ENCODE peak calls at places on chromosomes 7 and 10, in seven cellular contexts. Z is LoVo; R is activated T-helper 9 cell treated with anti-CD3 and anti-CD28 coated beads, Interleukin-2, amount 50 U/mL, for 16 hours; P is GDM1; Y is activated naive CD8-positive, alpha-beta T cell treated with anti-CD3 and anti-CD28 coated beads, Interleukin-2, amount 50 U/mL, for 16 hours; X is epithelial cell of esophagus; S is endothelial cell. N is an unnamed sample.

GRCh38 chr10:91539930-91540329 is 92.9 kb downstream of the PPP1R3C start:
- DNase-seq in Z (no peak), R (no peak), P (no peak), Y (no peak), X (no peak), S (no peak), N (no peak)

GRCh38 chr7:81845628-81846259 is 75.9 kb upstream of the HGF start:
- DNase-seq in Z (no peak), R (no peak), P (no peak), Y (no peak), X (no peak), S (no peak), N (no peak)

GRCh38 chr10:35910234-35910633 is 268.1 kb upstream of the FZD8 start:
- DNase-seq in Z (no peak), R (no peak), P (no peak), Y (no peak), X (peak; percentile 91), S (no peak), N (no peak)

GRCh38 chr10:6409982-6410694 is 169.9 kb downstream of the PRKCQ start:
- DNase-seq in Z (no peak), R (peak; percentile 14), P (no peak), Y (no peak), X (peak; percentile 60), S (peak; percentile 20), N (no peak)

GRCh38 chr10:103350522-103351260 is at the start of gene PCGF6:
- DNase-seq in Z (peak; percentile 87), R (peak; percentile 61), P (peak; percentile 76), Y (peak; percentile 12), X (peak; percentile 64), S (peak; percentile 91), N (peak; percentile 93)

GRCh38 chr7:46071076-46071475 is 150.0 kb upstream of the IGFBP3 start:
- DNase-seq in Z (no peak), R (no peak), P (no peak), Y (no peak), X (peak; percentile 10), S (no peak), N (no peak)

GRCh38 chr10:44206127-44206818 is 178.6 kb downstream of the CXCL12 start:
- DNase-seq in Z (no peak), R (no peak), P (no peak), Y (no peak), X (no peak), S (no peak), N (no peak)

GRCh38 chr7:87339373-87339897 is 6.0 kb upstream of the CROT start:
- DNase-seq in Z (no peak), R (no peak), P (no peak), Y (no peak), X (peak; percentile 24), S (no peak), N (no peak)

GRCh38 chr10:87927091-87927490 is 63.7 kb downstream of the PTEN start:
- DNase-seq in Z (no peak), R (no peak), P (no peak), Y (no peak), X (no peak), S (no peak), N (no peak)

GRCh38 chr7:44867073-44867990 is 18.0 kb downstream of the PURB start:
- DNase-seq in Z (peak; percentile 29), R (no peak), P (no peak), Y (no peak), X (peak; percentile 89), S (no peak), N (no peak)

GRCh38 chr7:155809947-155810606 is 2.2 kb downstream of the SHH start:
- DNase-seq in Z (no peak), R (no peak), P (no peak), Y (no peak), X (no peak), S (no peak), N (no peak)

GRCh38 chr10:12474727-12475414 is 125.5 kb downstream of the CAMK1D start:
- DNase-seq in Z (no peak), R (no peak), P (no peak), Y (no peak), X (no peak), S (no peak), N (no peak)

GRCh38 chr7:41886257-41886905 is 183.5 kb upstream of the INHBA start:
- DNase-seq in Z (peak; percentile 19), R (no peak), P (no peak), Y (no peak), X (peak; percentile 65), S (no peak), N (no peak)

GRCh38 chr7:133139350-133139749 is 57.5 kb upstream of the CHCHD3 start:
- DNase-seq in Z (no peak), R (no peak), P (no peak), Y (no peak), X (peak; percentile 54), S (peak; percentile 58), N (peak; percentile 57)

GRCh38 chr10:102965455-102965854 is 47.4 kb downstream of the CNNM2 start:
- DNase-seq in Z (no peak), R (no peak), P (no peak), Y (no peak), X (no peak), S (no peak), N (no peak)

GRCh38 chr10:33228426-33228825 is 106.0 kb downstream of the NRP1 start:
- DNase-seq in Z (no peak), R (no peak), P (no peak), Y (no peak), X (no peak), S (no peak), N (no peak)

GRCh38 chr10:121135512-121135911 is 284.4 kb downstream of the WDR11 start:
- DNase-seq in Z (no peak), R (no peak), P (no peak), Y (no peak), X (no peak), S (no peak), N (no peak)

GRCh38 chr7:28685660-28686417 is 272.3 kb downstream of the TRIL start:
- DNase-seq in Z (peak; percentile 90), R (no peak), P (peak; percentile 45), Y (no peak), X (peak; percentile 98), S (peak; percentile 52), N (peak; percentile 32)

GRCh38 chr10:15714847-15715246 is 4.9 kb downstream of the ITGA8 start:
- DNase-seq in Z (no peak), R (no peak), P (no peak), Y (no peak), X (no peak), S (no peak), N (no peak)

GRCh38 chr10:102777696-102778530 is 34.2 kb downstream of the WBP1L start:
- DNase-seq in Z (no peak), R (no peak), P (no peak), Y (no peak), X (no peak), S (no peak), N (peak; percentile 12)

GRCh38 chr7:8086239-8086638 is 117.6 kb downstream of the GLCCI1 start:
- DNase-seq in Z (no peak), R (no peak), P (no peak), Y (no peak), X (no peak), S (no peak), N (no peak)

GRCh38 chr10:131881104-131881880 is 19.5 kb upstream of the PPP2R2D start:
- DNase-seq in Z (no peak), R (no peak), P (no peak), Y (no peak), X (no peak), S (no peak), N (no peak)

GRCh38 chr10:90912176-90912575 is 8.7 kb downstream of the ANKRD1 start:
- DNase-seq in Z (no peak), R (no peak), P (no peak), Y (no peak), X (peak; percentile 72), S (no peak), N (no peak)

GRCh38 chr10:82084904-82085303 is 209.9 kb downstream of the NRG3 start:
- DNase-seq in Z (no peak), R (no peak), P (no peak), Y (no peak), X (no peak), S (no peak), N (no peak)

GRCh38 chr7:22853674-22854157 is 31.1 kb upstream of the TOMM7 start:
- DNase-seq in Z (no peak), R (no peak), P (no peak), Y (no peak), X (peak; percentile 42), S (no peak), N (no peak)